ENCODE peak calls at places on chromosome 20, in eight cellular contexts. V, S, G, E, W, H, X and N are unnamed samples.

GRCh38 chr20:24117386-24117785 is 128.8 kb upstream of the GGTLC1 start:
- DNase-seq in E (no peak), V (no peak), H (no peak), W (no peak), X (no peak), G (no peak), S (no peak), N (no peak)

GRCh38 chr20:35300469-35301262 is 8.4 kb upstream of the FAM83C start:
- DNase-seq in S (no peak), V (no peak), G (no peak), E (no peak), H (no peak), W (no peak), X (no peak), N (no peak)

GRCh38 chr20:53948383-53949318 is 121.7 kb downstream of the BCAS1 start:
- DNase-seq in G (no peak), X (no peak), E (no peak), S (no peak), V (no peak), H (no peak), W (no peak), N (no peak)

GRCh38 chr20:61517419-61517818 is 265.4 kb downstream of the CDH4 start:
- DNase-seq in V (no peak), W (no peak), H (no peak), E (no peak), S (no peak), G (no peak), X (no peak), N (no peak)

GRCh38 chr20:35144694-35145093 is 2.4 kb downstream of the EDEM2 start:
- DNase-seq in W (no peak), E (no peak), X (no peak), V (no peak), H (no peak), S (no peak), G (no peak), N (no peak)

GRCh38 chr20:62929051-62929538 is 2.8 kb upstream of the DIDO1 start:
- DNase-seq in E (peak; percentile 40), S (peak; percentile 90), W (peak; percentile 69), H (no peak), X (peak; percentile 75), G (peak; percentile 86), V (no peak), N (no peak)

GRCh38 chr20:62428396-62429160 is 1.2 kb upstream of the RBBP8NL start:
- DNase-seq in X (no peak), G (peak; percentile 58), H (no peak), S (no peak), V (no peak), W (no peak), E (no peak), N (no peak)

GRCh38 chr20:47867831-47868230 is 82.5 kb upstream of the SULF2 start:
- DNase-seq in W (no peak), V (no peak), S (no peak), E (no peak), H (no peak), X (no peak), G (no peak), N (no peak)

GRCh38 chr20:57317316-57317788 is 12.3 kb upstream of the SPO11 start:
- DNase-seq in E (no peak), W (no peak), V (no peak), G (no peak), S (no peak), X (no peak), H (no peak), N (peak; percentile 64)

GRCh38 chr20:51492167-51493092 is 50.1 kb downstream of the NFATC2 start:
- DNase-seq in E (peak; percentile 37), X (peak; percentile 26), S (no peak), H (no peak), W (peak; percentile 70), V (no peak), G (peak; percentile 42), N (no peak)

GRCh38 chr20:21208999-21209398 is 83.1 kb downstream of the KIZ start:
- DNase-seq in H (no peak), E (no peak), W (no peak), X (no peak), G (no peak), V (no peak), S (no peak), N (no peak)

GRCh38 chr20:61636531-61637116 is 384.6 kb downstream of the CDH4 start:
- DNase-seq in V (no peak), H (no peak), W (no peak), S (no peak), X (peak; percentile 50), E (no peak), G (no peak), N (no peak)

GRCh38 chr20:33910529-33911327 is 83.0 kb upstream of the RALY start:
- DNase-seq in X (peak; percentile 30), S (no peak), W (no peak), V (no peak), G (no peak), H (no peak), E (no peak), N (no peak)

GRCh38 chr20:52060794-52061714 is 130.5 kb downstream of the ZFP64 start:
- DNase-seq in W (no peak), X (peak; percentile 81), E (peak; percentile 26), S (peak; percentile 33), H (peak; percentile 20), V (no peak), G (no peak), N (no peak)

GRCh38 chr20:13492001-13492480 is 146.7 kb downstream of the TASP1 start:
- DNase-seq in E (peak; percentile 45), H (peak; percentile 25), V (no peak), S (peak; percentile 55), X (peak; percentile 85), W (no peak), G (no peak), N (no peak)

GRCh38 chr20:45896641-45897161 is 5.6 kb downstream of the CTSA start:
- DNase-seq in G (no peak), S (no peak), X (no peak), V (no peak), H (no peak), W (no peak), E (no peak), N (no peak)

GRCh38 chr20:33765099-33765498 is 33.3 kb downstream of the ZNF341 start:
- DNase-seq in E (no peak), S (no peak), V (no peak), G (no peak), X (no peak), W (no peak), H (no peak), N (no peak)

GRCh38 chr20:41141153-41141815 is 3.9 kb downstream of the PLCG1 start:
- DNase-seq in H (no peak), W (peak; percentile 78), S (no peak), G (no peak), V (no peak), X (no peak), E (peak; percentile 56), N (no peak)

GRCh38 chr20:36666181-36666740 is 20.3 kb upstream of the SLA2 start:
- DNase-seq in H (no peak), E (peak; percentile 20), W (no peak), X (no peak), V (no peak), G (no peak), S (no peak), N (no peak)
- TF ChIP-seq CTCF in H (peak; percentile 28), E (no peak), W (peak; percentile 28), X (peak; percentile 17), V (no peak), G (no peak), S (peak; percentile 22), N (peak; percentile 22)

GRCh38 chr20:44885392-44886275 is at the start of gene YWHAB:
- DNase-seq in H (peak; percentile 93), X (peak; percentile 99), S (peak; percentile 100), E (peak; percentile 98), W (peak; percentile 99), V (peak; percentile 95), G (peak; percentile 100), N (peak; percentile 99)
- TF ChIP-seq CTCF in H (no peak), X (peak; percentile 11), S (peak; percentile 22), E (no peak), W (peak; percentile 5), V (no peak), G (no peak), N (no peak)

GRCh38 chr20:8474027-8474668 is 342.1 kb downstream of the PLCB1 start:
- DNase-seq in X (no peak), E (no peak), V (no peak), S (no peak), G (no peak), W (no peak), H (no peak), N (no peak)
- TF ChIP-seq CTCF in X (no peak), E (no peak), V (no peak), S (no peak), G (no peak), W (no peak), H (no peak), N (no peak)

GRCh38 chr20:16749573-16749972 is 1.4 kb downstream of the OTOR start:
- DNase-seq in S (no peak), W (no peak), E (no peak), V (no peak), G (no peak), H (no peak), X (peak; percentile 50), N (no peak)
- TF ChIP-seq CTCF in S (no peak), W (no peak), E (peak; percentile 16), V (no peak), G (no peak), H (no peak), X (peak; percentile 69), N (no peak)

DNA sequence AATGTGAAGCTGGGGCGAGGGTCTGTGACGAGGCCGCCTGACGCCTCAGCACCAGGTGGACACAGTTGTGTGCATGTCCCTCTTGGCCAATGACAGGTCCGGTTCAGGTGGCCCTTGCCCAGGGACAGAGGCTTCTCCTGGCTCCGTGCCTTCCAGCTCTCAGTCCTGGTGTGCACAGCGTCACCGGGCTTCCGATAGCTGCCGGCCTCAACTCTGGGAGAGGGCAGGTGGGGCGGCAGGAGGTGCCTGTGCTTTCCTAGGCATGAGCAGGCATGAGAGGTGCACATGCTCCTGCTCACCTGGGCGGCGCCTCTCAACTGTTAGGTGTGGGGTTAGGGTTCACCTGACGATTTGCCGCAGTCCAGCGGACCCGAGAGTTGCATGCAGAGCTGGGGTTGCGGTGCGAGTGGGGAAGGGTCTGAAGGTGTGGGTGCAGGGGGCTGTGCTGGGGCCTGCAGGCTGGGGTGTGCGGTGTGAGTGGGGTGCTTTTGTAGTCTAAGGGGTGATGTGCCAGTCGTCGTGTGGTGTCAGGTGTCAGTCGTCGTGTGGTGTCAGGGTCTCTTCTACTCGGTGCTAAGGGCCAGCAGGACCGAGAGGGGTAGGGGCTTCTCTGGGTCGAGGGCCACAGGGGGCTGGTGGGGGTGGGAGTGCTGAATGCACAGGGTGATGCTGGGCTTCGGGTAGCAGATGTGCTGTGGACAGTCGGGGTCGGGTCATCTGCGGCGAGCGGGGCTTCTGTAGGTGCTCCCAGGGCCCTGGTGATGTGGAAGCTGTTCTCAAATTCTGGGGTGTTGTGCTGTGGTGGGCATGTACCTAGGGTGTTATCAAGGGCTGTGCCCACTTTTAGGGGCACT is 3.8 kb upstream of the SOX18 start:
- DNase-seq in G (no peak), E (no peak), V (no peak), W (no peak), H (no peak), S (no peak), X (no peak), N (no peak)
- TF ChIP-seq CTCF in G (no peak), E (no peak), V (no peak), W (no peak), H (no peak), S (no peak), X (no peak), N (no peak)